ENCODE peak calls at places on chromosomes 1 and 21, in ten cellular contexts. One of them, this sample, is unnamed.

GRCh38 chr1:230752407-230752806 is 5.2 kb downstream of the CAPN9 start:
- DNase-seq in head of caudate nucleus: peak; percentile 93
- DNase-seq in AG09309: no peak
- DNase-seq in NCI-H1436: peak; percentile 88
- DNase-seq in posterior cingulate gyrus: peak; percentile 81
- DNase-seq in mesenchymal stem cell: no peak
- DNase-seq in progenitor cell of endocrine pancreas: no peak
- DNase-seq in stimulated activated CD4-positive, alpha-beta T cell treated with anti-CD3 and anti-CD28 coated beads, Interleukin-4, amount 100 ng/mL, for 1 hour: no peak
- DNase-seq in CD4-positive, CD25-positive, alpha-beta regulatory T cell: no peak
- DNase-seq in stimulated activated CD8-positive, alpha-beta memory T cell treated with anti-CD3 and anti-CD28 coated beads, Interleukin-12 subunit alpha, Interleukin-12 subunit beta, amount 100 ng/mL, for 1 hour: no peak
- DNase-seq in this sample: no peak

GRCh38 chr21:33036430-33037162 is 10.9 kb downstream of the OLIG2 start:
- DNase-seq in CD4-positive, CD25-positive, alpha-beta regulatory T cell: no peak
- DNase-seq in progenitor cell of endocrine pancreas: no peak
- DNase-seq in head of caudate nucleus: peak; percentile 61
- DNase-seq in stimulated activated CD8-positive, alpha-beta memory T cell treated with anti-CD3 and anti-CD28 coated beads, Interleukin-12 subunit alpha, Interleukin-12 subunit beta, amount 100 ng/mL, for 1 hour: peak; percentile 6
- DNase-seq in AG09309: peak; percentile 13
- DNase-seq in NCI-H1436: no peak
- DNase-seq in stimulated activated CD4-positive, alpha-beta T cell treated with anti-CD3 and anti-CD28 coated beads, Interleukin-4, amount 100 ng/mL, for 1 hour: no peak
- DNase-seq in mesenchymal stem cell: peak; percentile 55
- DNase-seq in posterior cingulate gyrus: no peak
- DNase-seq in this sample: peak; percentile 17

GRCh38 chr1:66262233-66262632 is 271.7 kb upstream of the SGIP1 start:
- DNase-seq in stimulated activated CD8-positive, alpha-beta memory T cell treated with anti-CD3 and anti-CD28 coated beads, Interleukin-12 subunit alpha, Interleukin-12 subunit beta, amount 100 ng/mL, for 1 hour: no peak
- DNase-seq in CD4-positive, CD25-positive, alpha-beta regulatory T cell: no peak
- DNase-seq in progenitor cell of endocrine pancreas: no peak
- DNase-seq in head of caudate nucleus: no peak
- DNase-seq in stimulated activated CD4-positive, alpha-beta T cell treated with anti-CD3 and anti-CD28 coated beads, Interleukin-4, amount 100 ng/mL, for 1 hour: no peak
- DNase-seq in AG09309: peak; percentile 96
- DNase-seq in NCI-H1436: no peak
- DNase-seq in mesenchymal stem cell: peak; percentile 74
- DNase-seq in posterior cingulate gyrus: no peak
- DNase-seq in this sample: no peak

GRCh38 chr1:7813677-7814373 is 29.7 kb downstream of the PER3 start:
- DNase-seq in mesenchymal stem cell: no peak
- DNase-seq in NCI-H1436: no peak
- DNase-seq in stimulated activated CD8-positive, alpha-beta memory T cell treated with anti-CD3 and anti-CD28 coated beads, Interleukin-12 subunit alpha, Interleukin-12 subunit beta, amount 100 ng/mL, for 1 hour: no peak
- DNase-seq in CD4-positive, CD25-positive, alpha-beta regulatory T cell: no peak
- DNase-seq in posterior cingulate gyrus: no peak
- DNase-seq in progenitor cell of endocrine pancreas: no peak
- DNase-seq in head of caudate nucleus: no peak
- DNase-seq in AG09309: no peak
- DNase-seq in stimulated activated CD4-positive, alpha-beta T cell treated with anti-CD3 and anti-CD28 coated beads, Interleukin-4, amount 100 ng/mL, for 1 hour: no peak
- DNase-seq in this sample: no peak

GRCh38 chr1:6220236-6220635 is 14.3 kb downstream of the RNF207 start:
- DNase-seq in head of caudate nucleus: no peak
- DNase-seq in progenitor cell of endocrine pancreas: no peak
- DNase-seq in AG09309: no peak
- DNase-seq in CD4-positive, CD25-positive, alpha-beta regulatory T cell: no peak
- DNase-seq in stimulated activated CD8-positive, alpha-beta memory T cell treated with anti-CD3 and anti-CD28 coated beads, Interleukin-12 subunit alpha, Interleukin-12 subunit beta, amount 100 ng/mL, for 1 hour: no peak
- DNase-seq in stimulated activated CD4-positive, alpha-beta T cell treated with anti-CD3 and anti-CD28 coated beads, Interleukin-4, amount 100 ng/mL, for 1 hour: no peak
- DNase-seq in mesenchymal stem cell: no peak
- DNase-seq in NCI-H1436: no peak
- DNase-seq in posterior cingulate gyrus: no peak
- DNase-seq in this sample: no peak

GRCh38 chr21:23471877-23472276 is 2135.4 kb downstream of the MRPL39 start:
- DNase-seq in stimulated activated CD8-positive, alpha-beta memory T cell treated with anti-CD3 and anti-CD28 coated beads, Interleukin-12 subunit alpha, Interleukin-12 subunit beta, amount 100 ng/mL, for 1 hour: no peak
- DNase-seq in head of caudate nucleus: no peak
- DNase-seq in posterior cingulate gyrus: no peak
- DNase-seq in NCI-H1436: no peak
- DNase-seq in CD4-positive, CD25-positive, alpha-beta regulatory T cell: no peak
- DNase-seq in mesenchymal stem cell: no peak
- DNase-seq in progenitor cell of endocrine pancreas: no peak
- DNase-seq in stimulated activated CD4-positive, alpha-beta T cell treated with anti-CD3 and anti-CD28 coated beads, Interleukin-4, amount 100 ng/mL, for 1 hour: no peak
- DNase-seq in AG09309: no peak
- DNase-seq in this sample: no peak

GRCh38 chr21:46115441-46116188 is 17.7 kb downstream of the COL6A2 start:
- DNase-seq in AG09309: no peak
- DNase-seq in CD4-positive, CD25-positive, alpha-beta regulatory T cell: no peak
- DNase-seq in mesenchymal stem cell: no peak
- DNase-seq in stimulated activated CD4-positive, alpha-beta T cell treated with anti-CD3 and anti-CD28 coated beads, Interleukin-4, amount 100 ng/mL, for 1 hour: no peak
- DNase-seq in NCI-H1436: no peak
- DNase-seq in progenitor cell of endocrine pancreas: peak; percentile 5
- DNase-seq in posterior cingulate gyrus: no peak
- DNase-seq in head of caudate nucleus: no peak
- DNase-seq in stimulated activated CD8-positive, alpha-beta memory T cell treated with anti-CD3 and anti-CD28 coated beads, Interleukin-12 subunit alpha, Interleukin-12 subunit beta, amount 100 ng/mL, for 1 hour: no peak
- DNase-seq in this sample: no peak

GRCh38 chr21:44010429-44010828 is 1.7 kb upstream of the TRAPPC10 start:
- DNase-seq in progenitor cell of endocrine pancreas: no peak
- DNase-seq in stimulated activated CD8-positive, alpha-beta memory T cell treated with anti-CD3 and anti-CD28 coated beads, Interleukin-12 subunit alpha, Interleukin-12 subunit beta, amount 100 ng/mL, for 1 hour: no peak
- DNase-seq in CD4-positive, CD25-positive, alpha-beta regulatory T cell: no peak
- DNase-seq in head of caudate nucleus: no peak
- DNase-seq in stimulated activated CD4-positive, alpha-beta T cell treated with anti-CD3 and anti-CD28 coated beads, Interleukin-4, amount 100 ng/mL, for 1 hour: no peak
- DNase-seq in posterior cingulate gyrus: no peak
- DNase-seq in mesenchymal stem cell: no peak
- DNase-seq in AG09309: no peak
- DNase-seq in NCI-H1436: no peak
- DNase-seq in this sample: no peak

GRCh38 chr1:203569490-203570318 is 56.9 kb upstream of the ATP2B4 start:
- DNase-seq in posterior cingulate gyrus: no peak
- DNase-seq in progenitor cell of endocrine pancreas: no peak
- DNase-seq in mesenchymal stem cell: peak; percentile 29
- DNase-seq in AG09309: no peak
- DNase-seq in head of caudate nucleus: no peak
- DNase-seq in stimulated activated CD8-positive, alpha-beta memory T cell treated with anti-CD3 and anti-CD28 coated beads, Interleukin-12 subunit alpha, Interleukin-12 subunit beta, amount 100 ng/mL, for 1 hour: no peak
- DNase-seq in NCI-H1436: no peak
- DNase-seq in CD4-positive, CD25-positive, alpha-beta regulatory T cell: no peak
- DNase-seq in stimulated activated CD4-positive, alpha-beta T cell treated with anti-CD3 and anti-CD28 coated beads, Interleukin-4, amount 100 ng/mL, for 1 hour: no peak
- DNase-seq in this sample: no peak